ENCODE peak calls at places on chromosomes 6 and 20, in ten cellular contexts. D, H, L, Z, V, N, P, R, F and O are unnamed samples.

GRCh38 chr6:64376394-64376793 is 740.8 kb downstream of the PHF3 start:
- DNase-seq in D (no peak), H (no peak), L (no peak), Z (no peak), V (no peak), N (no peak), P (no peak), R (no peak), F (no peak), O (no peak)

GRCh38 chr20:51481311-51481997 is 61.1 kb downstream of the NFATC2 start:
- DNase-seq in D (no peak), H (no peak), L (no peak), Z (no peak), V (no peak), N (no peak), P (peak; percentile 34), R (no peak), F (no peak), O (no peak)

GRCh38 chr6:35080821-35081425 is 60.2 kb downstream of the TCP11 start:
- DNase-seq in D (no peak), H (no peak), L (no peak), Z (no peak), V (no peak), N (no peak), P (no peak), R (no peak), F (no peak), O (no peak)

GRCh38 chr20:24855848-24856247 is 93.2 kb upstream of the CST7 start:
- DNase-seq in D (no peak), H (no peak), L (no peak), Z (no peak), V (no peak), N (no peak), P (no peak), R (no peak), F (no peak), O (no peak)

GRCh38 chr6:125169058-125169457 is 15.5 kb downstream of the TPD52L1 start:
- DNase-seq in D (no peak), H (no peak), L (no peak), Z (no peak), V (no peak), N (no peak), P (no peak), R (no peak), F (no peak), O (no peak)

GRCh38 chr20:47370850-47371782 is 14.6 kb upstream of the ZMYND8 start:
- DNase-seq in D (no peak), H (no peak), L (no peak), Z (peak; percentile 41), V (no peak), N (no peak), P (no peak), R (no peak), F (no peak), O (peak; percentile 43)

GRCh38 chr6:112037783-112038216 is 16.1 kb upstream of the CCN6 start:
- DNase-seq in D (peak; percentile 72), H (no peak), L (no peak), Z (no peak), V (no peak), N (peak; percentile 59), P (no peak), R (peak; percentile 92), F (no peak), O (peak; percentile 5)

GRCh38 chr6:37696841-37697735 is 595 bp downstream of the MDGA1 start:
- DNase-seq in D (no peak), H (peak; percentile 47), L (peak; percentile 46), Z (peak; percentile 25), V (peak; percentile 40), N (no peak), P (peak; percentile 26), R (no peak), F (no peak), O (no peak)

GRCh38 chr20:38223743-38224100 is 36.8 kb downstream of the KIAA1755 start:
- DNase-seq in D (no peak), H (no peak), L (no peak), Z (no peak), V (no peak), N (no peak), P (no peak), R (no peak), F (no peak), O (no peak)

GRCh38 chr6:135951169-135951568 is 99.7 kb downstream of the PDE7B start:
- DNase-seq in D (no peak), H (no peak), L (no peak), Z (no peak), V (no peak), N (no peak), P (no peak), R (no peak), F (no peak), O (no peak)

GRCh38 chr6:31005249-31006020 is 4.8 kb upstream of the MUC22 start:
- DNase-seq in D (no peak), H (no peak), L (no peak), Z (no peak), V (no peak), N (no peak), P (no peak), R (no peak), F (no peak), O (no peak)

GRCh38 chr20:53800883-53801604 is 207.4 kb upstream of the ZNF217 start:
- DNase-seq in D (no peak), H (no peak), L (no peak), Z (no peak), V (no peak), N (peak; percentile 9), P (no peak), R (no peak), F (no peak), O (no peak)

GRCh38 chr6:137697267-137697938 is 169.7 kb upstream of the TNFAIP3 start:
- DNase-seq in D (no peak), H (no peak), L (no peak), Z (peak; percentile 19), V (no peak), N (no peak), P (no peak), R (peak; percentile 45), F (no peak), O (no peak)

GRCh38 chr6:149454405-149454848 is 30.4 kb downstream of the ZC3H12D start:
- DNase-seq in D (peak; percentile 88), H (no peak), L (no peak), Z (no peak), V (no peak), N (peak; percentile 91), P (no peak), R (peak; percentile 66), F (no peak), O (no peak)

GRCh38 chr6:9516207-9516606 is 898.7 kb downstream of the TFAP2A start:
- DNase-seq in D (no peak), H (no peak), L (no peak), Z (no peak), V (no peak), N (no peak), P (no peak), R (peak; percentile 79), F (no peak), O (peak; percentile 75)

GRCh38 chr6:105019285-105019684 is 62.4 kb downstream of the LIN28B start:
- DNase-seq in D (no peak), H (no peak), L (no peak), Z (no peak), V (no peak), N (no peak), P (no peak), R (no peak), F (no peak), O (no peak)

GRCh38 chr6:84457276-84457675 is 229.8 kb upstream of the CEP162 start:
- DNase-seq in D (no peak), H (no peak), L (no peak), Z (no peak), V (no peak), N (no peak), P (no peak), R (no peak), F (no peak), O (no peak)

GRCh38 chr20:61899971-61900370 is 165.7 kb downstream of the TAF4 start:
- DNase-seq in D (peak; percentile 9), H (no peak), L (no peak), Z (no peak), V (no peak), N (no peak), P (no peak), R (no peak), F (no peak), O (no peak)

GRCh38 chr6:26075063-26075717 is 12.0 kb upstream of the HFE start:
- DNase-seq in D (no peak), H (no peak), L (no peak), Z (peak; percentile 46), V (no peak), N (no peak), P (no peak), R (no peak), F (no peak), O (no peak)

GRCh38 chr20:5549200-5549599 is 201.0 kb upstream of the SHLD1 start:
- DNase-seq in D (no peak), H (no peak), L (no peak), Z (no peak), V (no peak), N (no peak), P (no peak), R (no peak), F (no peak), O (no peak)

GRCh38 chr20:40763646-40764295 is 74.7 kb upstream of the MAFB start:
- DNase-seq in D (peak; percentile 80), H (no peak), L (no peak), Z (no peak), V (no peak), N (no peak), P (no peak), R (no peak), F (no peak), O (no peak)

GRCh38 chr6:127439718-127440117 is 19.5 kb downstream of the KIAA0408 start:
- DNase-seq in D (no peak), H (no peak), L (no peak), Z (no peak), V (no peak), N (no peak), P (no peak), R (no peak), F (no peak), O (no peak)

GRCh38 chr6:148760568-148761531 is 14.0 kb downstream of the UST start:
- DNase-seq in D (peak; percentile 48), H (no peak), L (no peak), Z (peak; percentile 41), V (no peak), N (peak; percentile 62), P (peak; percentile 63), R (peak; percentile 87), F (no peak), O (no peak)